ENCODE peak calls at places on chromosomes 1 and 21, in five cellular contexts. M is NCI-H69, Z is fibroblast of pulmonary artery, N is amniotic stem cell, E is AG09309. K is an unnamed sample.

GRCh38 chr1:18266391-18266790 is 158.8 kb downstream of the IGSF21 start:
- DNase-seq in Z (no peak), M (no peak), E (no peak), N (no peak), K (no peak)

GRCh38 chr1:183580281-183580682 is 10.0 kb downstream of the NCF2 start:
- DNase-seq in M (peak; percentile 98), Z (peak; percentile 38), N (no peak), E (no peak), K (no peak)

GRCh38 chr1:178262101-178262500 is 168.2 kb downstream of the RASAL2 start:
- DNase-seq in Z (peak; percentile 89), M (peak; percentile 45), E (no peak), N (no peak), K (peak; percentile 82)

GRCh38 chr1:30151826-30152225 is 571.6 kb downstream of the MATN1 start:
- DNase-seq in N (no peak), Z (no peak), M (no peak), E (no peak), K (no peak)

GRCh38 chr1:10868599-10868965 is 72.1 kb upstream of the CASZ1 start:
- DNase-seq in E (no peak), M (no peak), N (no peak), Z (no peak), K (no peak)

GRCh38 chr21:34844033-34844923 is 175.5 kb downstream of the CLIC6 start:
- DNase-seq in N (no peak), M (peak; percentile 82), Z (peak; percentile 41), E (no peak), K (peak; percentile 62)

GRCh38 chr1:220527279-220528048 is 472 bp upstream of the MARK1 start:
- DNase-seq in E (no peak), N (no peak), Z (peak; percentile 1), M (peak; percentile 65), K (peak; percentile 6)

GRCh38 chr21:28943631-28944030 is 49.0 kb downstream of the LTN1 start:
- DNase-seq in E (no peak), N (no peak), Z (peak; percentile 80), M (no peak), K (peak; percentile 67)

GRCh38 chr21:26490771-26491170 is 82.3 kb downstream of the CYYR1 start:
- DNase-seq in Z (peak; percentile 1), N (no peak), M (no peak), E (no peak), K (peak; percentile 8)

GRCh38 chr1:14320518-14320917 is 278.0 kb upstream of the KAZN start:
- DNase-seq in Z (no peak), M (no peak), E (peak; percentile 55), N (no peak), K (peak; percentile 78)

GRCh38 chr1:155309423-155310021 is 856 bp downstream of the FDPS start:
- DNase-seq in N (no peak), E (no peak), Z (no peak), M (peak; percentile 44), K (peak; percentile 30)

GRCh38 chr21:43361127-43361492 is 65.8 kb downstream of the SIK1 start:
- DNase-seq in M (peak; percentile 88), Z (no peak), E (no peak), N (no peak), K (no peak)

GRCh38 chr1:245156041-245156735 is 1.4 kb downstream of the KIF26B start:
- DNase-seq in M (peak; percentile 97), Z (peak; percentile 76), N (peak; percentile 52), E (no peak), K (peak; percentile 80)

GRCh38 chr1:24149854-24150227 is 6.9 kb upstream of the IL22RA1 start:
- DNase-seq in E (peak; percentile 23), Z (peak; percentile 52), M (no peak), N (no peak), K (peak; percentile 65)

GRCh38 chr21:46564391-46564790 is 40.5 kb downstream of the S100B start:
- DNase-seq in M (no peak), N (no peak), E (no peak), Z (no peak), K (peak; percentile 8)

GRCh38 chr1:156689035-156689959 is 12.1 kb upstream of the NES start:
- DNase-seq in N (peak; percentile 68), E (peak; percentile 27), M (peak; percentile 90), Z (peak; percentile 86), K (peak; percentile 81)

GRCh38 chr1:182240085-182240484 is 151.5 kb downstream of the GLUL start:
- DNase-seq in E (no peak), M (no peak), Z (no peak), N (no peak), K (no peak)

GRCh38 chr1:227124461-227124860 is 184.4 kb downstream of the COQ8A start:
- DNase-seq in N (no peak), E (no peak), Z (peak; percentile 11), M (no peak), K (no peak)

GRCh38 chr1:201877877-201878339 is 10.8 kb upstream of the SHISA4 start:
- DNase-seq in Z (peak; percentile 70), E (no peak), N (peak; percentile 59), M (peak; percentile 57), K (peak; percentile 66)

GRCh38 chr1:206883876-206884275 is 13.4 kb upstream of the IL24 start:
- DNase-seq in E (no peak), N (no peak), Z (no peak), M (no peak), K (no peak)

GRCh38 chr1:213623862-213624261 is 363.9 kb upstream of the PROX1 start:
- DNase-seq in M (no peak), N (no peak), Z (no peak), E (no peak), K (no peak)

GRCh38 chr1:6177681-6178380 is 2.3 kb downstream of the CHD5 start:
- DNase-seq in Z (no peak), N (no peak), E (no peak), M (no peak), K (no peak)

GRCh38 chr1:1058921-1059493 is 15.1 kb downstream of the RNF223 start:
- DNase-seq in Z (no peak), N (no peak), E (no peak), M (peak; percentile 64), K (peak; percentile 20)

GRCh38 chr1:110039641-110040040 is 5.2 kb downstream of the STRIP1 start:
- DNase-seq in Z (no peak), M (no peak), N (no peak), E (no peak), K (no peak)

GRCh38 chr1:148353461-148354283 is 129.4 kb downstream of the PPIAL4G start:
- DNase-seq in M (peak; percentile 69), E (no peak), N (peak; percentile 10), Z (peak; percentile 71), K (peak; percentile 69)

GRCh38 chr21:43375006-43375826 is 51.7 kb downstream of the SIK1 start:
- DNase-seq in N (no peak), Z (no peak), M (no peak), E (no peak), K (no peak)

GRCh38 chr1:42463906-42464305 is 820 bp downstream of the CCDC30 start:
- DNase-seq in N (no peak), E (no peak), Z (no peak), M (peak; percentile 47), K (no peak)

GRCh38 chr1:35369922-35370671 is 101.6 kb downstream of the ZMYM4 start:
- DNase-seq in Z (peak; percentile 90), E (peak; percentile 27), N (peak; percentile 6), M (peak; percentile 4), K (peak; percentile 88)

GRCh38 chr1:21623411-21623961 is 45.7 kb downstream of the RAP1GAP start:
- DNase-seq in N (no peak), E (no peak), M (peak; percentile 93), Z (no peak), K (no peak)